ENCODE peak calls at places on chromosome X, in five cellular contexts. P, Y, S, K and X are unnamed samples.

GRCh38 chrX:28586891-28587635 is at the start of gene IL1RAPL1:
- DNase-seq in Y (no peak), P (peak; percentile 75), K (no peak), S (no peak), X (peak; percentile 51)

GRCh38 chrX:47607091-47607490 is 12.6 kb downstream of the SYN1 start:
- DNase-seq in P (no peak), S (no peak), K (no peak), Y (no peak), X (no peak)

GRCh38 chrX:132807411-132808030 is 150.9 kb downstream of the HS6ST2 start:
- DNase-seq in P (no peak), Y (no peak), K (no peak), S (no peak), X (no peak)

GRCh38 chrX:69504626-69505612 is 793 bp downstream of the NALF2 start:
- DNase-seq in S (no peak), K (no peak), Y (no peak), P (no peak), X (no peak)

GRCh38 chrX:3346436-3347329 is at the start of gene MXRA5:
- DNase-seq in P (peak; percentile 61), K (no peak), S (no peak), Y (no peak), X (no peak)

GRCh38 chrX:18290200-18290599 is 64.3 kb downstream of the SCML2 start:
- DNase-seq in P (no peak), K (no peak), S (no peak), Y (no peak), X (no peak)

GRCh38 chrX:106903291-106903820 is at the start of gene RIPPLY1:
- DNase-seq in P (no peak), K (no peak), S (no peak), Y (no peak), X (no peak)

GRCh38 chrX:125651426-125651825 is 331.8 kb downstream of the TEX13C start:
- DNase-seq in Y (no peak), P (peak; percentile 38), K (no peak), S (no peak), X (peak; percentile 24)

GRCh38 chrX:154818916-154819770 is 13.9 kb upstream of the MPP1 start:
- DNase-seq in S (no peak), K (no peak), P (no peak), Y (no peak), X (no peak)

GRCh38 chrX:110315541-110315940 is 2.3 kb downstream of the AMMECR1 start:
- DNase-seq in K (no peak), P (no peak), S (no peak), Y (no peak), X (no peak)

GRCh38 chrX:114152130-114152529 is 431.8 kb upstream of the HTR2C start:
- DNase-seq in S (no peak), Y (no peak), P (peak; percentile 45), K (no peak), X (peak; percentile 76)

GRCh38 chrX:14630724-14631123 is 101.4 kb downstream of the GLRA2 start:
- DNase-seq in Y (no peak), K (no peak), P (no peak), S (no peak), X (peak; percentile 5)

GRCh38 chrX:69082055-69082752 is 83.0 kb downstream of the PJA1 start:
- DNase-seq in P (no peak), Y (no peak), K (no peak), S (peak; percentile 19), X (no peak)

GRCh38 chrX:153423652-153424051 is 12.4 kb downstream of the ZFP92 start:
- DNase-seq in S (peak; percentile 69), K (no peak), Y (no peak), P (no peak), X (peak; percentile 20)

GRCh38 chrX:133297284-133297683 is 79.1 kb upstream of the TFDP3 start:
- DNase-seq in S (no peak), Y (no peak), P (peak; percentile 85), K (no peak), X (peak; percentile 51)

GRCh38 chrX:72569786-72570185 is 2.9 kb downstream of the HDAC8 start:
- DNase-seq in K (no peak), Y (no peak), P (peak; percentile 85), S (no peak), X (peak; percentile 60)

GRCh38 chrX:134807039-134807729 is 148.9 kb upstream of the PLAC1 start:
- DNase-seq in Y (peak; percentile 93), P (peak; percentile 90), S (peak; percentile 91), K (peak; percentile 92), X (peak; percentile 77)

GRCh38 chrX:132590350-132591026 is 101.7 kb upstream of the MBNL3 start:
- DNase-seq in K (no peak), P (no peak), Y (no peak), S (no peak), X (no peak)

GRCh38 chrX:108199691-108200090 is 108.1 kb downstream of the ATG4A start:
- DNase-seq in Y (peak; percentile 44), S (no peak), P (peak; percentile 25), K (no peak), X (peak; percentile 41)

GRCh38 chrX:74521961-74522833 is 92.2 kb downstream of the RLIM start:
- DNase-seq in Y (peak; percentile 22), P (peak; percentile 30), K (no peak), S (no peak), X (no peak)

GRCh38 chrX:115367956-115368355 is 78.4 kb downstream of the LUZP4 start:
- DNase-seq in Y (no peak), P (peak; percentile 29), S (no peak), K (no peak), X (peak; percentile 18)

GRCh38 chrX:153870791-153871360 is 15.1 kb downstream of the L1CAM start:
- DNase-seq in P (no peak), Y (no peak), K (no peak), S (no peak), X (no peak)

GRCh38 chrX:1226249-1226648 is 13.8 kb upstream of the CRLF2 start:
- DNase-seq in K (no peak), Y (no peak), S (no peak), P (no peak), X (no peak)

GRCh38 chrX:45735571-45735970 is 534.9 kb upstream of the DIPK2B start:
- DNase-seq in K (no peak), P (peak; percentile 25), S (no peak), Y (no peak), X (no peak)

GRCh38 chrX:40912166-40912565 is 173.1 kb upstream of the USP9X start:
- DNase-seq in S (no peak), P (no peak), K (no peak), Y (no peak), X (no peak)

DNA sequence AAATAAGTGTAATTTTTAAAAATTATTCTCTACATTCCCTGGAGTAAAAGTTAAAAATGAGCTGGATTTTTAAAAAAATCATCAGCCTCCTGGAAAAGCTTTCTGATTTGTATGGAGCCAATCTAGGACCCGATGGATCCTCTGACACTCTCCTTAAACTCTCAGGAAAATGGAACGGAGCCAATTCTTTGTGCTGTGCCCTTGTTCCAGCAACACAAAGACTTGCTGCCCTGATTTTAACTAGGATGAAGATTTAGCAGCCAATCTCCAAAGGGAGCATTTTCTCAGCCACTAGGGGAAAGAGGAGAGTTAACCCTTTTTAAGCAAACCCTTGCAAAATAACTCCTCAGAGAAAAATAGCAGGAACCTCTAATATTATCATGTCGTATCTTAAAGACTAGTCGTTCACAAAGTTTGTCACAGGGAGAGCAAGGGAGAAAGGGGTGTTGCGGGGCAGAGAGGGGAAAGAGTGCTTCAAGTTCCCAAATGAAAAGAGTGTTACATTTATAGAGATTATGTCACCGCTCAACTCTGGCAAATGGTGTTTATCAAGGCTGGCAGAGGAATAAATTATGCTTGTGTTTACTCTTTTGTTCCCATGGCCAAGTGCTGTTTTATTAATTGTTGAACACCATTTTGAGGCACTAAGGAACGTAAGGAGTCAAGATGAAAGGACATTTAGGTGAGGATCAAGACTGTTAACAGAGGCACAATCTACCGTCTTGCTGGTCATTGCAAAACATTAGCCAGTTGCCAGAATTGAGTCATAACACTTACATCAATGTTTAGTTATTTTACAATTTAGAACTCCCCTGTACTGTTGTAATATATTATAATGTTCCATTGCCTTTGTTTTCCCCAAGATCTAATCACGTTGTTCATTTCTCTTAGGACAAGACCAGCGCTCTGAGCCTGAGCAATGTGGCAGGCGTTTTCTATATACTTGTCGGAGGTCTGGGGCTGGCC is 250.7 kb downstream of the THOC2 start:
- DNase-seq in Y (peak; percentile 26), K (no peak), S (no peak), P (peak; percentile 27), X (peak; percentile 24)
- TF ChIP-seq CTCF in Y (no peak), K (no peak), S (no peak), P (no peak), X (no peak)

GRCh38 chrX:130623508-130623907 is 221.7 kb downstream of the RBMX2 start:
- DNase-seq in P (no peak), Y (no peak), K (no peak), S (no peak), X (no peak)
- TF ChIP-seq CTCF in P (no peak), Y (no peak), K (no peak), S (no peak), X (no peak)

DNA sequence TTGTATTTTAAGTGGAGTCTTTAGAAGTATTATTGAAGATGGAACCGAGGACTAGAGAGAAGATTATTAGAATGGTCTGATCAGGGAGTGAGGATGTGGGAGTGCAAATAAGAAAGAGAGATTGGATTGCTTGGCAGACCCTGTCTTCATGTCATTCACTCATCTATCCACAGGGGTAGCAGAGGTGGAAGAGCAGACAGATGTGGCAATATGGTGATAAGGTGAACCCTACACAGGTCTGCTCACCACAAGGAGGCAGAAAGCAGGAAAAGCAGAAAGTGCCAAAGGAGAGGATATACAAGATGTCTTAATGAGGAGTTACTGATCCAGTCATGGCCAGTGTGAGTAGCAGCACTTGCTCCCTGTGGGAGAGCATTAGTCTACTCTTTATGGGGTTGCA is 129.4 kb downstream of the MAGEE2 start:
- DNase-seq in S (no peak), P (no peak), Y (no peak), K (no peak), X (no peak)
- TF ChIP-seq CTCF in S (no peak), P (no peak), Y (no peak), K (no peak), X (no peak)

GRCh38 chrX:15816453-15816838 is 26.2 kb downstream of the ZRSR2 start:
- DNase-seq in K (no peak), P (no peak), S (no peak), Y (no peak), X (no peak)
- TF ChIP-seq CTCF in K (no peak), P (no peak), S (no peak), Y (no peak), X (no peak)

GRCh38 chrX:104697264-104697663 is 131.3 kb downstream of the IL1RAPL2 start:
- DNase-seq in S (no peak), Y (no peak), P (no peak), K (no peak), X (no peak)

GRCh38 chrX:104696667-104697066 is 130.7 kb downstream of the IL1RAPL2 start:
- DNase-seq in S (no peak), K (no peak), Y (no peak), P (no peak), X (no peak)

DNA sequence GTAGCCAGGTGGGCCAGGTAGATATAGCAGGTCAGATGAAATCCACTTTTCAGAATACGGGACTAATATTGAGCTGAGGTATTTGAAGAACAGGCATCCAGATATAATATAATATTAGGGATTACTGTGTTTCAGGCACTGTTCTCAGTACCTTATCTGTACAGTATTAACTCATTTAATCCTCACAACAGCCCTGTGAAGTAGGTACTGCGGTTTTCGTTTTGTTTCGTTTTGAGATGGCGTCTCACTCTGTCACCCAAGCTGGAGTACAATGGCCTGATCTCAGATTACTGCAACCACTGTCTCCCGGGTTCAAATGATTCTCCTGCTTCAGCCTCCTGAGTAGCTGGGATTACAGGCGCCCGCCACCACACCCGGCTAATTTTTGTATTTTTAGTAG is 129.6 kb downstream of the IL1RAPL2 start:
- DNase-seq in S (no peak), Y (no peak), P (no peak), K (no peak), X (no peak)
- TF ChIP-seq CTCF in S (no peak), Y (no peak), P (no peak), K (no peak), X (no peak)